ENCODE peak calls at places on chromosome 15, in five cellular contexts. U, J, C, P and I are unnamed samples.

GRCh38 chr15:83694030-83694429 is 40.1 kb downstream of the ADAMTSL3 start:
- DNase-seq in U (peak), J (no peak), C (no peak), P (no peak), I (no peak)

GRCh38 chr15:78909791-78910228 is 35.0 kb downstream of the CTSH start:
- DNase-seq in U (peak), J (peak), C (peak), P (peak), I (peak)

GRCh38 chr15:100875976-100876375 is 3.7 kb upstream of the ALDH1A3 start:
- DNase-seq in U (no peak), J (no peak), C (no peak), P (no peak), I (no peak)

GRCh38 chr15:58492661-58493397 is 61.0 kb downstream of the LIPC start:
- DNase-seq in U (no peak), J (no peak), C (no peak), P (no peak), I (no peak)

GRCh38 chr15:71752604-71753289 is 57.6 kb upstream of the NR2E3 start:
- DNase-seq in U (peak), J (peak), C (peak), P (peak), I (peak)

GRCh38 chr15:76330281-76330680 is 6.3 kb upstream of the ISL2 start:
- DNase-seq in U (peak), J (peak), C (no peak), P (peak), I (no peak)

GRCh38 chr15:55164284-55164683 is 32.5 kb downstream of the RSL24D1 start:
- DNase-seq in U (no peak), J (no peak), C (no peak), P (no peak), I (no peak)

GRCh38 chr15:47872869-47873301 is 155.6 kb downstream of the SEMA6D start:
- DNase-seq in U (no peak), J (peak), C (no peak), P (no peak), I (no peak)

GRCh38 chr15:40183636-40184463 is 23.0 kb downstream of the BUB1B start:
- DNase-seq in U (no peak), J (no peak), C (no peak), P (no peak), I (no peak)

GRCh38 chr15:72398648-72399047 is 543 bp downstream of the TMEM202 start:
- DNase-seq in U (no peak), J (no peak), C (no peak), P (no peak), I (no peak)

GRCh38 chr15:31345606-31346366 is 19.2 kb downstream of the KLF13 start:
- DNase-seq in U (no peak), J (no peak), C (peak), P (no peak), I (no peak)

GRCh38 chr15:40255033-40255432 is 16.2 kb downstream of the PAK6 start:
- DNase-seq in U (no peak), J (no peak), C (no peak), P (no peak), I (no peak)

GRCh38 chr15:38555686-38556334 is 8.8 kb downstream of the RASGRP1 start:
- DNase-seq in U (no peak), J (no peak), C (no peak), P (peak), I (no peak)

GRCh38 chr15:91271565-91272153 is 171.6 kb downstream of the SV2B start:
- DNase-seq in U (peak), J (peak), C (peak), P (peak), I (peak)
- TF ChIP-seq EZH2phosphoT487 in U (no peak), J (no peak), C (no peak), P (no peak), I (no peak)

GRCh38 chr15:62834686-62835279 is 207.8 kb upstream of the TPM1 start:
- DNase-seq in U (no peak), J (no peak), C (no peak), P (no peak), I (no peak)

GRCh38 chr15:62835351-62835750 is 207.2 kb upstream of the TPM1 start:
- DNase-seq in U (no peak), J (no peak), C (no peak), P (no peak), I (no peak)

GRCh38 chr15:62833671-62834070 is 208.9 kb upstream of the TPM1 start:
- DNase-seq in U (no peak), J (peak), C (no peak), P (no peak), I (no peak)

GRCh38 chr15:62832231-62832630 is 210.3 kb upstream of the TPM1 start:
- DNase-seq in U (no peak), J (no peak), C (no peak), P (no peak), I (no peak)

DNA sequence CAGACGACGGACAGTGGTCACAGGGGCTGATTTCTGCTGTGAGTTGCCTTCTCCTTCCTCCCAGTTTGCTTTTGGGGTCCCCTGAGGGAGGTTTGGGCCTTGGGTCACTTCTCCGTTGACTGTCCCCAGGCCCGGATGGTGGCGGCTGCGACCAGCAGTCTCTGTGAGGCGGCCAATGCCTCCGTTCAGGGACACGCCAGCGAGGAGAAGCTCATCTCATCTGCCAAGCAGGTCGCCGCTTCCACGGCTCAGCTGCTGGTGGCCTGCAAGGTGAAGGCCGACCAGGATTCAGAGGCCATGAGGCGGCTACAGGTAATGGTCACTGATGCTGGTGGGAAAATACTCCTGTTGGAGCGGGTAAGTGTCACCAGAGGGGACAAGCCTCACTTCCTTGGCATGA is 206.8 kb upstream of the TPM1 start:
- DNase-seq in U (no peak), J (no peak), C (no peak), P (no peak), I (no peak)
- TF ChIP-seq EZH2phosphoT487 in U (no peak), J (no peak), C (no peak), P (no peak), I (no peak)

DNA sequence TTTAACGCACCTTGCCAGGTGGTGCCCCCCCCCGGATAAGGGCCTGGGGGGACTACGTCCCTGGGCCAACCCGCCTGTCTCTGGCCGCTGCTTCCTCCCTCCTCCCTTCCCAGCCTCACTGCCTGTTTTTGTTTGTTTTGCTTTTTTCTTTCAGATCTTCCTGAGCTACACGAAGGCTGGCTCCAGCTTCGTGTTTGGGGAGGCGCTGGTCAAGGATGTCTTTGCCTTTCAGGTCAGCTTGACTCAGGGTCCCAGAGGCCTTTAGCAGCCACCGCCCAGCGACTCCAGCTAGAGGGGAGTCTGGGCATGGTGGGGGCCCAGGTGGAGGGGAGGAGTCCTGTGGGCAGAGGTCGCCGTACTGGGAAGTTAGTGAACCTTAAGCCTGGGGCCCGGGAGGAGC is 24.1 kb downstream of the SLC28A1 start:
- DNase-seq in U (peak), J (no peak), C (no peak), P (no peak), I (no peak)
- TF ChIP-seq EZH2phosphoT487 in U (no peak), J (no peak), C (no peak), P (no peak), I (no peak)

DNA sequence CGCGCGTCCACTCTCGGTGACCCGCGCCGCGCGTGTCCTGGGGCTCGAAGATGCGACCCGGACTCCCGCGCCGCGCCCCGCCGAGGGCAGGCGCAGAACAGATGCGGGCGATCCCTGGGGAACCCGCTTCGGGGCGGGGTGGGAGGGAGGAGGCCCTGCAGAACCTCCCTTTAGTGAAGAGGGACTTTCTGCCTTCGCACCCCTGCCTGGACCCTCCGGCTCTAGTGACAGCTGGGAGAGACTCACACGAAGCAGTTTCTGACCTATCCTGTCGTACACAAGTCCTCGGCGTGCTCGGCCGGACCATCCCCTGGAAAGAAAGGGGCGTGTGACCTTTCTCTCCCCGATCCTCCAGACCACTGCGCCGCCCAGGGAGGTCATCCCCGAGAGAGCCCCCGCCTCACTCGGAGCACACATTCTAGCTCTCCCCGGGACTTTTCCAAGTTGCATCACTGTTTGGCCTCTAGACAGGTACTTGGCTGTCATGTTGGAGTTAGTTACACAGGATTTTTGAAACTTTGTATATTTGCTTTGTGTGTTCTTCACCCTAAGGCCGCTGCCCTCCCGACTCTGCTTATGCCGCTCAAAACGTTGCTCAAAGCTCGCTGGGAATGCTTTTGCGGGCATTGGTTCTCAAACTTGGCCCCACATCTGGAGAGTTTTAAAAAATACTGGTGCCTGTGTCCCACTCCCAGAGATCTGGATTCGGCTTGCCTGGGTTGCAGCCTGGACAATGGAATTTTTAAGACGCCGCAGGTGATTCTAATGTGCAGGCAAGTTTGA is 581 bp downstream of the CGNL1 start:
- DNase-seq in U (no peak), J (peak), C (no peak), P (peak), I (no peak)
- TF ChIP-seq EZH2phosphoT487 in U (no peak), J (no peak), C (no peak), P (no peak), I (no peak)

GRCh38 chr15:44712108-44713005 is 1.0 kb downstream of the B2M start:
- DNase-seq in U (peak), J (no peak), C (peak), P (peak), I (peak)
- TF ChIP-seq EZH2phosphoT487 in U (no peak), J (peak), C (no peak), P (no peak), I (no peak)

DNA sequence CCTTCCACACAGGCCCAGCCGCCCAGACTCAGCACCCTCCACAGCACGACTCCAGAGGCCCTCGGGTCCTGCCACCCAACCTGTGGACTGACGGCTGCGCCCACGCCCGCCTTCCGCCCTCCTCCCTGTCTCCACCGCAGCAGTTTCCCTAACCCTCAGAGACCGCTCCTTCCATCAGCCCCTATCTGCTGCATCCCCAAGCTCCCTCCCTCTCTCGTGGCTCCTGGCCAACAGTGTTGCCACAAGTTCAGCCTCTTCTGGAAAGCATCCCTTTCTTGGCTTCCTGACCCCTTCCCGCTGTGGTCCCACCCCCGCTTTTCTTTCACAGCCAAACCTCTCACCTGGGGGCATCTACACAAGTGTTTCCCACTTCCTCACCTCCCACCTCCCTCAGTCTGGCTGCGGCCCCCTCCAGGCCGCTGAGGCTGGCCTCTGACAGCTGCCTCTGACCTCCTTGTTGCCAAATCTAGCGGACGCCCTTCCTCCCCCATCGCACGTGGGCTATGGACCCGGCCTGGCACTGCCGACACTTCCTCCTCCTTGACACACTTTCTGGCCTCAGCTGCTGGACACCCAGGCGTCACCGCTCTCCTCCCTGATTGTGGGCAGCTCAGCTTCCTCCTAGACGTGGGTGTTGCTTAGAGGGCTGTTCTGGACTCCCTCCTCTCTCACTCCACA is 168.8 kb upstream of the TLE3 start:
- DNase-seq in U (no peak), J (no peak), C (no peak), P (no peak), I (no peak)
- TF ChIP-seq EZH2phosphoT487 in U (no peak), J (no peak), C (no peak), P (no peak), I (no peak)

GRCh38 chr15:51600114-51600513 is 22.5 kb downstream of the DMXL2 start:
- DNase-seq in U (peak), J (no peak), C (no peak), P (peak), I (peak)
- TF ChIP-seq EZH2phosphoT487 in U (no peak), J (no peak), C (no peak), P (no peak), I (no peak)

GRCh38 chr15:66292261-66293084 is 895 bp upstream of the DIS3L start:
- DNase-seq in U (no peak), J (no peak), C (no peak), P (no peak), I (no peak)

GRCh38 chr15:66293085-66293418 is 316 bp upstream of the DIS3L start:
- DNase-seq in U (no peak), J (no peak), C (no peak), P (peak), I (no peak)

GRCh38 chr15:66293419-66294156 is at the start of gene DIS3L:
- DNase-seq in U (peak), J (peak), C (peak), P (peak), I (no peak)

GRCh38 chr15:66290518-66290917 is 2.9 kb upstream of the DIS3L start:
- DNase-seq in U (no peak), J (no peak), C (peak), P (no peak), I (no peak)

DNA sequence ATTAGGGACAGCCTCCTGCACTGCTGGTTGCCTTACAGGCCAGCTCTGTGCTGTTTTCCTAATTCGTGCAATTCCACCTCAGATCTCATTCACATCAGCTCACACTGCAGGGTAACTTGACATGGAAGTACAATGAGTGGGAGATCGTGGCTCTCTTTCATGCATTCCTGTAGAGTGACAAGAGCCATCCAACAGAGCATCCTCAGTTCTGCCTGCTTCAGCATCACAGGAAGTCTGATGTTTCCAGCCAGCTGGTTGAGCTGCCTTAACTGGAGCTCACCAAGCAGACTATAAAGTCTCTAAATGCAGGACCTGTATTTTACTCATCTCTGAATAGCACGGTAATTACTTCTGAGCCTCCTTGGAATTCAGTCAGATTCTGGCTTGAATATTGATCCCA is 1.6 kb upstream of the DIS3L start:
- DNase-seq in U (peak), J (no peak), C (no peak), P (peak), I (no peak)
- TF ChIP-seq EZH2phosphoT487 in U (no peak), J (no peak), C (no peak), P (no peak), I (no peak)

GRCh38 chr15:93233710-93234109 is 144.7 kb upstream of the RGMA start:
- DNase-seq in U (no peak), J (no peak), C (no peak), P (no peak), I (no peak)

GRCh38 chr15:93236924-93237323 is 147.9 kb upstream of the RGMA start:
- DNase-seq in U (no peak), J (peak), C (no peak), P (no peak), I (no peak)

GRCh38 chr15:93238641-93239040 is 149.6 kb upstream of the RGMA start:
- DNase-seq in U (no peak), J (no peak), C (no peak), P (no peak), I (no peak)

GRCh38 chr15:93235321-93235720 is 146.3 kb upstream of the RGMA start:
- DNase-seq in U (no peak), J (no peak), C (no peak), P (no peak), I (no peak)

GRCh38 chr15:93235926-93236781 is 147.1 kb upstream of the RGMA start:
- DNase-seq in U (no peak), J (peak), C (no peak), P (no peak), I (no peak)
- TF ChIP-seq EZH2phosphoT487 in U (no peak), J (no peak), C (no peak), P (no peak), I (no peak)